ENCODE peak calls at places on chromosomes 6 and 20, in five cellular contexts. C, A, Z, R and G are unnamed samples.
A peak's percentile ranks its signal among the peaks of the same experiment; 100 is the strongest.

GRCh38 chr20:57392512-57393271 is 1.5 kb downstream of the RBM38 start:
- DNase-seq in C (no peak), A (peak; percentile 74), Z (no peak), R (peak; percentile 67), G (no peak)

GRCh38 chr20:48625136-48625900 is 202.5 kb downstream of the PREX1 start:
- DNase-seq in C (no peak), A (no peak), Z (no peak), R (no peak), G (no peak)

GRCh38 chr6:134323698-134324097 is 5.8 kb upstream of the SGK1 start:
- DNase-seq in C (no peak), A (no peak), Z (no peak), R (no peak), G (no peak)

GRCh38 chr6:3857822-3858221 is 8.6 kb downstream of the FAM50B start:
- DNase-seq in C (no peak), A (no peak), Z (no peak), R (no peak), G (no peak)

GRCh38 chr20:60233006-60233405 is 274.8 kb downstream of the CDH26 start:
- DNase-seq in C (no peak), A (no peak), Z (no peak), R (no peak), G (no peak)

GRCh38 chr6:139376054-139376355 is 1.6 kb upstream of the CITED2 start:
- DNase-seq in C (no peak), A (no peak), Z (no peak), R (no peak), G (no peak)

GRCh38 chr20:19947611-19948264 is 69.4 kb upstream of the NAA20 start:
- DNase-seq in C (no peak), A (no peak), Z (no peak), R (peak; percentile 47), G (no peak)

GRCh38 chr6:168274046-168274952 is 45.3 kb downstream of the DACT2 start:
- DNase-seq in C (no peak), A (no peak), Z (no peak), R (peak; percentile 73), G (no peak)

GRCh38 chr20:36941403-36941835 is 10.1 kb downstream of the SAMHD1 start:
- DNase-seq in C (no peak), A (no peak), Z (no peak), R (no peak), G (no peak)